ENCODE peak calls at places on chromosomes 6 and 20, in seven cellular contexts. A is stimulated activated CD4-positive, alpha-beta T cell treated with anti-CD3 and anti-CD28 coated beads, Interleukin-2, amount 100 ng/mL, for 48 hours; K is activated CD4-positive, alpha-beta T cell treated with anti-CD3 and anti-CD28 coated beads for 36 hours; R is pons; T is central memory CD4-positive, alpha-beta T cell; B is neuronal stem cell; P is fibroblast of lung. D is an unnamed sample.

GRCh38 chr6:85459224-85459901 is 9.5 kb downstream of the NT5E start:
- DNase-seq in A (no peak), K (no peak), R (no peak), T (no peak), B (no peak), P (peak), D (no peak)

GRCh38 chr6:68054776-68055175 is 580.3 kb upstream of the ADGRB3 start:
- DNase-seq in A (no peak), K (no peak), R (no peak), T (no peak), B (no peak), P (peak), D (no peak)

GRCh38 chr20:58683132-58683531 is 9.5 kb upstream of the NPEPL1 start:
- DNase-seq in A (no peak), K (no peak), R (no peak), T (no peak), B (no peak), P (no peak), D (no peak)

GRCh38 chr6:36947570-36948351 is 6.8 kb upstream of the PI16 start:
- DNase-seq in A (no peak), K (peak), R (peak), T (peak), B (no peak), P (peak), D (no peak)

GRCh38 chr6:113732384-113732966 is 124.7 kb upstream of the MARCKS start:
- DNase-seq in A (no peak), K (no peak), R (peak), T (no peak), B (peak), P (peak), D (no peak)

GRCh38 chr20:61656198-61656597 is 404.1 kb downstream of the CDH4 start:
- DNase-seq in A (no peak), K (no peak), R (no peak), T (no peak), B (no peak), P (no peak), D (no peak)

GRCh38 chr6:52399511-52400315 is 20.4 kb upstream of the EFHC1 start:
- DNase-seq in A (no peak), K (peak), R (peak), T (peak), B (peak), P (peak), D (peak)

GRCh38 chr6:167787896-167788530 is 38.7 kb upstream of the AFDN start:
- DNase-seq in A (no peak), K (no peak), R (no peak), T (no peak), B (no peak), P (peak), D (no peak)

GRCh38 chr6:129186988-129187387 is 304.1 kb downstream of the LAMA2 start:
- DNase-seq in A (no peak), K (no peak), R (no peak), T (no peak), B (no peak), P (peak), D (no peak)

GRCh38 chr20:50113420-50114224 is 672 bp upstream of the UBE2V1 start:
- DNase-seq in A (no peak), K (no peak), R (no peak), T (no peak), B (no peak), P (no peak), D (no peak)

GRCh38 chr6:50846109-50846859 is 27.6 kb downstream of the TFAP2B start:
- DNase-seq in A (no peak), K (no peak), R (no peak), T (no peak), B (no peak), P (no peak), D (no peak)

GRCh38 chr6:11702796-11703130 is 75.8 kb downstream of the ADTRP start:
- DNase-seq in A (no peak), K (no peak), R (no peak), T (no peak), B (no peak), P (no peak), D (no peak)

GRCh38 chr6:112571486-112571885 is 224.4 kb downstream of the RFPL4B start:
- DNase-seq in A (no peak), K (no peak), R (peak), T (no peak), B (no peak), P (peak), D (no peak)

GRCh38 chr6:396126-396520 is 4.6 kb downstream of the IRF4 start:
- DNase-seq in A (no peak), K (no peak), R (no peak), T (no peak), B (no peak), P (no peak), D (no peak)

GRCh38 chr20:11182715-11183114 is 508.9 kb upstream of the JAG1 start:
- DNase-seq in A (no peak), K (no peak), R (peak), T (no peak), B (no peak), P (no peak), D (no peak)

GRCh38 chr6:76876922-76877553 is 586.3 kb downstream of the HTR1B start:
- DNase-seq in A (no peak), K (peak), R (no peak), T (no peak), B (peak), P (peak), D (no peak)

GRCh38 chr6:121823437-121823851 is 388.0 kb downstream of the GJA1 start:
- DNase-seq in A (no peak), K (no peak), R (peak), T (no peak), B (peak), P (peak), D (no peak)

GRCh38 chr6:3748208-3748701 is 3.3 kb downstream of the PXDC1 start:
- DNase-seq in A (peak), K (peak), R (peak), T (no peak), B (peak), P (peak), D (no peak)

GRCh38 chr20:363319-364078 is 16.6 kb downstream of the NRSN2 start:
- DNase-seq in A (no peak), K (peak), R (no peak), T (no peak), B (no peak), P (no peak), D (no peak)

GRCh38 chr6:41779336-41779735 is 364 bp downstream of the FRS3 start:
- DNase-seq in A (no peak), K (no peak), R (peak), T (no peak), B (no peak), P (no peak), D (no peak)

GRCh38 chr6:12977851-12978250 is 261.3 kb downstream of the PHACTR1 start:
- DNase-seq in A (no peak), K (no peak), R (no peak), T (no peak), B (no peak), P (no peak), D (no peak)

GRCh38 chr6:51213806-51214205 is 395.1 kb downstream of the TFAP2B start:
- DNase-seq in A (no peak), K (no peak), R (no peak), T (no peak), B (no peak), P (no peak), D (no peak)

GRCh38 chr20:25858495-25859425 is 162.1 kb upstream of the ZNF337 start:
- DNase-seq in A (no peak), K (peak), R (no peak), T (no peak), B (no peak), P (no peak), D (no peak)

GRCh38 chr6:89887452-89888137 is 6.7 kb upstream of the GJA10 start:
- DNase-seq in A (no peak), K (peak), R (no peak), T (no peak), B (no peak), P (peak), D (no peak)

GRCh38 chr20:36855241-36855657 is 20.7 kb upstream of the TLDC2 start:
- DNase-seq in A (no peak), K (no peak), R (no peak), T (no peak), B (no peak), P (no peak), D (no peak)

GRCh38 chr20:35055445-35056276 is 36.9 kb downstream of the TRPC4AP start:
- DNase-seq in A (no peak), K (peak), R (no peak), T (no peak), B (no peak), P (peak), D (no peak)

GRCh38 chr6:148926478-148926877 is 179.6 kb downstream of the UST start:
- DNase-seq in A (no peak), K (no peak), R (no peak), T (no peak), B (no peak), P (no peak), D (no peak)

GRCh38 chr6:63573899-63574553 is 1.7 kb downstream of the LOC128125822 start:
- DNase-seq in A (peak), K (peak), R (peak), T (peak), B (peak), P (peak), D (peak)

D was measured in immature natural killer cell.